ENCODE peak calls at places on chromosomes 12 and 14, in four cellular contexts. C, L, J and V are unnamed samples.

GRCh38 chr12:65823481-65824313 is 586 bp upstream of the HMGA2 start:
- DNase-seq in C (peak; percentile 58), L (peak; percentile 70), J (peak; percentile 16), V (no peak)

GRCh38 chr14:104657114-104657524 is 32.3 kb upstream of the INF2 start:
- DNase-seq in C (no peak), L (no peak), J (no peak), V (no peak)

GRCh38 chr14:68645371-68645770 is 147.5 kb downstream of the ZFP36L1 start:
- DNase-seq in C (no peak), L (no peak), J (no peak), V (no peak)

GRCh38 chr12:119176267-119177055 is 2.3 kb upstream of the HSPB8 start:
- DNase-seq in C (peak; percentile 99), L (peak; percentile 78), J (peak; percentile 89), V (peak; percentile 72)

GRCh38 chr12:127785936-127786335 is 481.0 kb upstream of the TMEM132C start:
- DNase-seq in C (no peak), L (no peak), J (no peak), V (no peak)

GRCh38 chr14:72545411-72546311 is 348.2 kb downstream of the DPF3 start:
- DNase-seq in C (no peak), L (no peak), J (no peak), V (no peak)

GRCh38 chr14:98210045-98210678 is 1061.8 kb downstream of the BCL11B start:
- DNase-seq in C (no peak), L (no peak), J (no peak), V (no peak)

GRCh38 chr12:121026274-121027045 is 10.2 kb upstream of the C12orf43 start:
- DNase-seq in C (no peak), L (no peak), J (no peak), V (no peak)

GRCh38 chr14:31362746-31363145 is 57.6 kb downstream of the HEATR5A start:
- DNase-seq in C (no peak), L (no peak), J (no peak), V (no peak)

GRCh38 chr12:89525824-89526770 is at the start of gene POC1B:
- DNase-seq in C (peak; percentile 83), L (peak; percentile 80), J (peak; percentile 65), V (peak; percentile 65)

GRCh38 chr14:104132981-104133380 is 5.4 kb upstream of the KIF26A start:
- DNase-seq in C (peak; percentile 41), L (no peak), J (peak; percentile 2), V (no peak)

GRCh38 chr12:132560831-132561783 is 49.3 kb downstream of the LRCOL1 start:
- DNase-seq in C (no peak), L (peak; percentile 54), J (no peak), V (no peak)

GRCh38 chr12:32995623-32996022 is 99.0 kb upstream of the PKP2 start:
- DNase-seq in C (no peak), L (no peak), J (no peak), V (no peak)

GRCh38 chr14:77641534-77642341 is 25.3 kb upstream of the SPTLC2 start:
- DNase-seq in C (peak; percentile 89), L (peak; percentile 82), J (peak; percentile 73), V (peak; percentile 74)

GRCh38 chr12:42985506-42985905 is 396.0 kb upstream of the PRICKLE1 start:
- DNase-seq in C (no peak), L (no peak), J (no peak), V (no peak)

GRCh38 chr12:126627596-126627995 is 1562.4 kb downstream of the AACS start:
- DNase-seq in C (no peak), L (no peak), J (no peak), V (no peak)

GRCh38 chr12:5768171-5768879 is 176.7 kb downstream of the ANO2 start:
- DNase-seq in C (no peak), L (peak; percentile 75), J (no peak), V (no peak)

GRCh38 chr12:96197503-96198272 is 3.5 kb downstream of the ELK3 start:
- DNase-seq in C (no peak), L (no peak), J (no peak), V (no peak)

GRCh38 chr12:1355396-1355795 is 239.0 kb downstream of the FBXL14 start:
- DNase-seq in C (no peak), L (no peak), J (no peak), V (no peak)

GRCh38 chr14:104148433-104149277 is 10.3 kb downstream of the KIF26A start:
- DNase-seq in C (no peak), L (no peak), J (no peak), V (no peak)

GRCh38 chr14:104550849-104551728 is 28.5 kb upstream of the C14orf180 start:
- DNase-seq in C (peak; percentile 40), L (no peak), J (no peak), V (peak; percentile 9)

GRCh38 chr12:106790020-106790419 is 15.5 kb downstream of the RIC8B start:
- DNase-seq in C (no peak), L (no peak), J (no peak), V (no peak)

GRCh38 chr12:53065975-53066593 is 13.1 kb downstream of the SPRYD3 start:
- DNase-seq in C (peak; percentile 95), L (peak; percentile 84), J (peak; percentile 84), V (no peak)

GRCh38 chr14:89503458-89503996 is 86.5 kb upstream of the FOXN3 start:
- DNase-seq in C (no peak), L (no peak), J (no peak), V (no peak)

GRCh38 chr12:46558696-46559095 is 186.1 kb upstream of the SLC38A2 start:
- DNase-seq in C (no peak), L (no peak), J (no peak), V (no peak)

GRCh38 chr12:124531281-124531745 is 36.1 kb downstream of the NCOR2 start:
- DNase-seq in C (no peak), L (no peak), J (no peak), V (no peak)

GRCh38 chr12:122951979-122952892 is 14.0 kb downstream of the ABCB9 start:
- DNase-seq in C (peak; percentile 80), L (peak; percentile 84), J (peak; percentile 52), V (peak; percentile 62)

GRCh38 chr14:23895480-23895879 is 58.1 kb upstream of the DHRS4 start:
- DNase-seq in C (no peak), L (no peak), J (no peak), V (no peak)

GRCh38 chr12:88958153-88958552 is 377.9 kb upstream of the KITLG start:
- DNase-seq in C (no peak), L (no peak), J (no peak), V (no peak)

GRCh38 chr12:23055004-23055403 is 430.0 kb downstream of the ETNK1 start:
- DNase-seq in C (no peak), L (no peak), J (no peak), V (no peak)

GRCh38 chr14:81161088-81161487 is 59.7 kb downstream of the GTF2A1 start:
- DNase-seq in C (no peak), L (no peak), J (no peak), V (no peak)

GRCh38 chr14:26199599-26200370 is 398.0 kb downstream of the NOVA1 start:
- DNase-seq in C (no peak), L (no peak), J (no peak), V (no peak)

GRCh38 chr12:6533653-6534157 is 612 bp upstream of the GAPDH start:
- DNase-seq in C (peak; percentile 90), L (peak; percentile 54), J (peak; percentile 77), V (no peak)

GRCh38 chr12:46390881-46391280 is 18.3 kb upstream of the SLC38A2 start:
- DNase-seq in C (no peak), L (no peak), J (no peak), V (no peak)

GRCh38 chr14:68266998-68267397 is 447.4 kb downstream of the RAD51B start:
- DNase-seq in C (no peak), L (no peak), J (no peak), V (no peak)

GRCh38 chr14:67187826-67188225 is 1.4 kb upstream of the GARIN2 start:
- DNase-seq in C (no peak), L (peak; percentile 69), J (no peak), V (no peak)

GRCh38 chr12:101620762-101621133 is 26.0 kb downstream of the MYBPC1 start:
- DNase-seq in C (no peak), L (no peak), J (no peak), V (no peak)

GRCh38 chr14:74609721-74610120 is 2.3 kb downstream of the LTBP2 start:
- DNase-seq in C (no peak), L (no peak), J (no peak), V (no peak)

DNA sequence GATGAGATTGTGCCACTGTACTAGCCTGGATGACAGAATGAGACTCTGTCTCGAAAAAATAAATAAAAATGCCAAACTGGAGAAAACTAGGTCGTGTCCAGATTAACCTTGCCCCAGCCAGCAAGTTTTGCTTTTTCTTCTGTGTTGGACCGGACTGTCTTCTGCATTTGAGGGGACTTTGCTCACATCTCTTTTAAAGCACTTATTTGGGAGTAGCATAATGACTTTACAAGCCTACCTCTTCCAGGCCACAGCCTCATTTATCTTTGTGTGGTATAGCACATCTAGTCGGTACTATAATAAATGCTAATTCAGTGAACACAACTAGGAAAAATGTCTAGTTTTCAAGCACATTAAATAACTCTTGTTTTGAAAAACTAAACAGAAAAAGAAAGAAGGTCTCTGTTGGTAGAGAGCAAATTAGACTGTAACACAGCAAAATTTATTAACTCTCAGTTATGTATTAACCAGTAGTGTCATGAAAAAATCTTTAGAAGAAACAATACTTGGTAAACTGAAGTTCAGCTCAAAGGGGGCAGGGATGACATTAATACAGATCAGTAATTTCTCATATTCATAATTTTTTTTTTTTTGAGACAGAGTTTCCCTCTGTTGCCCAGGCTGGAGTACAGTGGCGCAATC is 52.0 kb downstream of the WDHD1 start:
- DNase-seq in C (no peak), L (no peak), J (no peak), V (no peak)
- H3K27ac ChIP-seq in C (no peak overlapping the region), L (no peak overlapping the region), J (no peak overlapping the region), V (no peak overlapping the region)

GRCh38 chr14:34376868-34377267 is 85.2 kb downstream of the SPTSSA start:
- DNase-seq in C (no peak), L (no peak), J (no peak), V (no peak)

GRCh38 chr14:34372766-34373165 is 89.3 kb downstream of the SPTSSA start:
- DNase-seq in C (no peak), L (no peak), J (no peak), V (no peak)

GRCh38 chr14:34380446-34380845 is 81.6 kb downstream of the SPTSSA start:
- DNase-seq in C (no peak), L (no peak), J (no peak), V (no peak)

GRCh38 chr14:34379809-34380147 is 82.3 kb downstream of the SPTSSA start:
- DNase-seq in C (no peak), L (no peak), J (no peak), V (no peak)

GRCh38 chr14:34374998-34375740 is 86.9 kb downstream of the SPTSSA start:
- DNase-seq in C (no peak), L (no peak), J (no peak), V (no peak)
- TF ChIP-seq EP300 in C (no peak), L (no peak), J (no peak), V (no peak)

GRCh38 chr14:21724115-21724973 is 50.7 kb upstream of the OR4E1 start:
- DNase-seq in C (no peak), L (no peak), J (no peak), V (no peak)
- H3K9me3 ChIP-seq in C (no peaks in the 10 kb centered on the region), L (no peaks in the 10 kb centered on the region), J (no peaks in the 10 kb centered on the region), V (no peaks in the 10 kb centered on the region)

DNA sequence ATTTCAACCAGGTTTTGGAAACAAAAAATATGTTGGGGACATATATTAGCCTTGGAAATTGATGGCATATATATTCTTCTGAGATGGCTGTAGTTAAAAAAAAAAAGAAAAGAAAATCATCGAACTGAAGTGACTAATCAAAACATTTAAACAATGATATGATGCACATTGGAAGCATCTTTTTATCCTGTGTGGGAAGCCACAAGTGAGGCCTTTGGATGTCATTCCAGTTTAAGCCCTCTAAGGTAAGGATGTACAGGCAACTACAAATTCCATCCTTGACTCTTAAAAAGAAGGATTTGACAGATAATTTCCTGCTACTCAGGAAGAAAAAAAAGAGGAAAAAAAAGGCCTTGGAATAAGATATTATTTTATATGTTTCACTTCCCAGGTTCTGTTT is 9.6 kb upstream of the PTPRB start:
- DNase-seq in C (no peak), L (no peak), J (no peak), V (no peak)
- H3K27ac ChIP-seq in C (no peak overlapping the region), L (no peak overlapping the region), J (no peak overlapping the region), V (no peak overlapping the region)